ENCODE peak calls at places on chromosomes 2 and 18, in six cellular contexts. C is sciatic nerve; G is A549; J is tibial nerve; W is effector CD4-positive, alpha-beta T cell; H is thyroid gland. F is an unnamed sample.

GRCh38 chr2:155665704-155666103 is 666.8 kb downstream of the NR4A2 start:
- DNase-seq in C (no peak), G (no peak), J (no peak), W (no peak), H (no peak), F (no peak)

GRCh38 chr2:8285081-8285480 is 396.8 kb upstream of the ID2 start:
- DNase-seq in C (no peak), G (no peak), J (no peak), W (no peak), H (no peak), F (peak)

GRCh38 chr2:240168546-240169361 is 28.3 kb upstream of the OTOS start:
- DNase-seq in C (peak), G (no peak), J (no peak), W (no peak), H (no peak), F (no peak)

GRCh38 chr18:45745817-45746461 is 22.0 kb downstream of the SLC14A1 start:
- DNase-seq in C (no peak), G (no peak), J (no peak), W (no peak), H (no peak), F (no peak)

GRCh38 chr2:235950473-235950809 is 217.7 kb downstream of the GBX2 start:
- DNase-seq in C (peak), G (no peak), J (no peak), W (no peak), H (no peak), F (no peak)

GRCh38 chr18:73945130-73945792 is 202.4 kb downstream of the FBXO15 start:
- DNase-seq in C (no peak), G (no peak), J (no peak), W (no peak), H (no peak), F (no peak)

GRCh38 chr2:236600892-236601291 is 31.3 kb downstream of the ACKR3 start:
- DNase-seq in C (no peak), G (no peak), J (no peak), W (no peak), H (no peak), F (no peak)

GRCh38 chr2:52686935-52687334 is 1080.7 kb upstream of the CHAC2 start:
- DNase-seq in C (no peak), G (no peak), J (no peak), W (no peak), H (no peak), F (peak)

GRCh38 chr2:19677825-19678518 is 223.8 kb downstream of the TTC32 start:
- DNase-seq in C (no peak), G (no peak), J (no peak), W (no peak), H (no peak), F (no peak)

GRCh38 chr2:102209474-102209873 is 22.7 kb downstream of the IL1RL2 start:
- DNase-seq in C (no peak), G (no peak), J (no peak), W (no peak), H (no peak), F (peak)

GRCh38 chr2:117536139-117536538 is 278.4 kb upstream of the DDX18 start:
- DNase-seq in C (no peak), G (peak), J (no peak), W (no peak), H (no peak), F (peak)

GRCh38 chr18:66668706-66669105 is 64.8 kb upstream of the CDH19 start:
- DNase-seq in C (no peak), G (no peak), J (no peak), W (no peak), H (no peak), F (no peak)

GRCh38 chr2:11493282-11493681 is 27.3 kb upstream of the E2F6 start:
- DNase-seq in C (no peak), G (no peak), J (no peak), W (no peak), H (no peak), F (no peak)

GRCh38 chr18:32086866-32087265 is 4.8 kb upstream of the RNF138 start:
- DNase-seq in C (no peak), G (no peak), J (no peak), W (no peak), H (no peak), F (no peak)

F was measured in HepG2.